ENCODE peak calls at places on chromosomes 12 and 14, in four cellular contexts. One of them, this sample, is unnamed.

GRCh38 chr14:69945905-69946304 is 66.7 kb downstream of the SMOC1 start:
- DNase-seq in activated CD4-positive, alpha-beta T cell treated with anti-CD3 and anti-CD28 coated beads for 1 hour: no peak
- DNase-seq in kidney tubule cell: no peak
- DNase-seq in naive thymus-derived CD8-positive, alpha-beta T cell: no peak
- DNase-seq in this sample: no peak

GRCh38 chr14:94421316-94421715 is 31.3 kb downstream of the SERPINA11 start:
- DNase-seq in naive thymus-derived CD8-positive, alpha-beta T cell: no peak
- DNase-seq in kidney tubule cell: no peak
- DNase-seq in activated CD4-positive, alpha-beta T cell treated with anti-CD3 and anti-CD28 coated beads for 1 hour: no peak
- DNase-seq in this sample: peak; percentile 13

GRCh38 chr12:78641837-78642423 is 222.6 kb upstream of the SYT1 start:
- DNase-seq in kidney tubule cell: no peak
- DNase-seq in activated CD4-positive, alpha-beta T cell treated with anti-CD3 and anti-CD28 coated beads for 1 hour: no peak
- DNase-seq in naive thymus-derived CD8-positive, alpha-beta T cell: no peak
- DNase-seq in this sample: peak; percentile 74

GRCh38 chr12:107912421-107913004 is 138.0 kb downstream of the ASCL4 start:
- DNase-seq in naive thymus-derived CD8-positive, alpha-beta T cell: peak; percentile 45
- DNase-seq in kidney tubule cell: peak; percentile 73
- DNase-seq in activated CD4-positive, alpha-beta T cell treated with anti-CD3 and anti-CD28 coated beads for 1 hour: peak; percentile 30
- DNase-seq in this sample: peak; percentile 1

GRCh38 chr14:53638966-53639365 is 317.7 kb downstream of the BMP4 start:
- DNase-seq in activated CD4-positive, alpha-beta T cell treated with anti-CD3 and anti-CD28 coated beads for 1 hour: no peak
- DNase-seq in naive thymus-derived CD8-positive, alpha-beta T cell: no peak
- DNase-seq in kidney tubule cell: no peak
- DNase-seq in this sample: no peak

GRCh38 chr12:131618303-131618658 is 92.6 kb upstream of the SFSWAP start:
- DNase-seq in kidney tubule cell: no peak
- DNase-seq in naive thymus-derived CD8-positive, alpha-beta T cell: no peak
- DNase-seq in activated CD4-positive, alpha-beta T cell treated with anti-CD3 and anti-CD28 coated beads for 1 hour: no peak
- DNase-seq in this sample: peak; percentile 8

GRCh38 chr12:27866382-27867101 is 86.5 kb upstream of the MANSC4 start:
- DNase-seq in kidney tubule cell: peak; percentile 60
- DNase-seq in activated CD4-positive, alpha-beta T cell treated with anti-CD3 and anti-CD28 coated beads for 1 hour: no peak
- DNase-seq in naive thymus-derived CD8-positive, alpha-beta T cell: no peak
- DNase-seq in this sample: peak; percentile 62

GRCh38 chr12:20410746-20411145 is 42.4 kb downstream of the PDE3A start:
- DNase-seq in activated CD4-positive, alpha-beta T cell treated with anti-CD3 and anti-CD28 coated beads for 1 hour: no peak
- DNase-seq in kidney tubule cell: no peak
- DNase-seq in naive thymus-derived CD8-positive, alpha-beta T cell: no peak
- DNase-seq in this sample: no peak

GRCh38 chr12:105226219-105226618 is 9.8 kb downstream of the APPL2 start:
- DNase-seq in naive thymus-derived CD8-positive, alpha-beta T cell: peak; percentile 5
- DNase-seq in kidney tubule cell: peak; percentile 63
- DNase-seq in activated CD4-positive, alpha-beta T cell treated with anti-CD3 and anti-CD28 coated beads for 1 hour: no peak
- DNase-seq in this sample: peak; percentile 90

GRCh38 chr14:76304536-76305473 is 71.1 kb upstream of the ESRRB start:
- DNase-seq in naive thymus-derived CD8-positive, alpha-beta T cell: no peak
- DNase-seq in activated CD4-positive, alpha-beta T cell treated with anti-CD3 and anti-CD28 coated beads for 1 hour: no peak
- DNase-seq in kidney tubule cell: no peak
- DNase-seq in this sample: no peak

GRCh38 chr12:123363385-123363742 is 1.3 kb downstream of the SBNO1 start:
- DNase-seq in kidney tubule cell: peak; percentile 39
- DNase-seq in activated CD4-positive, alpha-beta T cell treated with anti-CD3 and anti-CD28 coated beads for 1 hour: no peak
- DNase-seq in naive thymus-derived CD8-positive, alpha-beta T cell: no peak
- DNase-seq in this sample: peak; percentile 19

GRCh38 chr12:8912910-8913309 is 1.4 kb upstream of the PHC1 start:
- DNase-seq in naive thymus-derived CD8-positive, alpha-beta T cell: no peak
- DNase-seq in activated CD4-positive, alpha-beta T cell treated with anti-CD3 and anti-CD28 coated beads for 1 hour: no peak
- DNase-seq in kidney tubule cell: peak; percentile 53
- DNase-seq in this sample: no peak

GRCh38 chr12:117518594-117519270 is 157.3 kb upstream of the NOS1 start:
- DNase-seq in activated CD4-positive, alpha-beta T cell treated with anti-CD3 and anti-CD28 coated beads for 1 hour: no peak
- DNase-seq in naive thymus-derived CD8-positive, alpha-beta T cell: no peak
- DNase-seq in kidney tubule cell: peak; percentile 45
- DNase-seq in this sample: no peak

GRCh38 chr12:12788675-12789368 is 3.4 kb downstream of the APOLD1 start:
- DNase-seq in kidney tubule cell: peak; percentile 88
- DNase-seq in activated CD4-positive, alpha-beta T cell treated with anti-CD3 and anti-CD28 coated beads for 1 hour: peak; percentile 36
- DNase-seq in naive thymus-derived CD8-positive, alpha-beta T cell: peak; percentile 49
- DNase-seq in this sample: peak; percentile 88

GRCh38 chr12:70971395-70971794 is 50.9 kb upstream of the PTPRR start:
- DNase-seq in naive thymus-derived CD8-positive, alpha-beta T cell: no peak
- DNase-seq in activated CD4-positive, alpha-beta T cell treated with anti-CD3 and anti-CD28 coated beads for 1 hour: no peak
- DNase-seq in kidney tubule cell: peak; percentile 39
- DNase-seq in this sample: peak; percentile 62

GRCh38 chr14:21025374-21026151 is 702 bp upstream of the NDRG2 start:
- DNase-seq in activated CD4-positive, alpha-beta T cell treated with anti-CD3 and anti-CD28 coated beads for 1 hour: no peak
- DNase-seq in kidney tubule cell: no peak
- DNase-seq in naive thymus-derived CD8-positive, alpha-beta T cell: no peak
- DNase-seq in this sample: no peak

GRCh38 chr12:68349921-68350606 is 17.9 kb upstream of the MDM1 start:
- DNase-seq in activated CD4-positive, alpha-beta T cell treated with anti-CD3 and anti-CD28 coated beads for 1 hour: no peak
- DNase-seq in naive thymus-derived CD8-positive, alpha-beta T cell: no peak
- DNase-seq in kidney tubule cell: peak; percentile 77
- DNase-seq in this sample: no peak

GRCh38 chr14:100160534-100160916 is 1.1 kb upstream of the DEGS2 start:
- DNase-seq in activated CD4-positive, alpha-beta T cell treated with anti-CD3 and anti-CD28 coated beads for 1 hour: no peak
- DNase-seq in naive thymus-derived CD8-positive, alpha-beta T cell: no peak
- DNase-seq in kidney tubule cell: no peak
- DNase-seq in this sample: no peak

GRCh38 chr14:63605041-63605532 is 36.6 kb downstream of the WDR89 start:
- DNase-seq in kidney tubule cell: peak; percentile 25
- DNase-seq in activated CD4-positive, alpha-beta T cell treated with anti-CD3 and anti-CD28 coated beads for 1 hour: no peak
- DNase-seq in naive thymus-derived CD8-positive, alpha-beta T cell: no peak
- DNase-seq in this sample: no peak

GRCh38 chr14:60064491-60065072 is 27.1 kb upstream of the PCNX4 start:
- DNase-seq in kidney tubule cell: peak; percentile 25
- DNase-seq in naive thymus-derived CD8-positive, alpha-beta T cell: no peak
- DNase-seq in activated CD4-positive, alpha-beta T cell treated with anti-CD3 and anti-CD28 coated beads for 1 hour: no peak
- DNase-seq in this sample: peak; percentile 72

GRCh38 chr12:131092911-131093901 is 139.5 kb downstream of the ADGRD1 start:
- DNase-seq in kidney tubule cell: peak; percentile 5
- DNase-seq in activated CD4-positive, alpha-beta T cell treated with anti-CD3 and anti-CD28 coated beads for 1 hour: no peak
- DNase-seq in naive thymus-derived CD8-positive, alpha-beta T cell: no peak
- DNase-seq in this sample: no peak

GRCh38 chr14:56059054-56059453 is 59.2 kb upstream of the PELI2 start:
- DNase-seq in activated CD4-positive, alpha-beta T cell treated with anti-CD3 and anti-CD28 coated beads for 1 hour: no peak
- DNase-seq in kidney tubule cell: peak; percentile 80
- DNase-seq in naive thymus-derived CD8-positive, alpha-beta T cell: no peak
- DNase-seq in this sample: peak; percentile 34

GRCh38 chr12:126582231-126582630 is 1517.0 kb downstream of the AACS start:
- DNase-seq in kidney tubule cell: peak; percentile 26
- DNase-seq in activated CD4-positive, alpha-beta T cell treated with anti-CD3 and anti-CD28 coated beads for 1 hour: no peak
- DNase-seq in naive thymus-derived CD8-positive, alpha-beta T cell: no peak
- DNase-seq in this sample: peak; percentile 33

GRCh38 chr12:47155457-47156166 is 75.9 kb upstream of the AMIGO2 start:
- DNase-seq in kidney tubule cell: no peak
- DNase-seq in naive thymus-derived CD8-positive, alpha-beta T cell: no peak
- DNase-seq in activated CD4-positive, alpha-beta T cell treated with anti-CD3 and anti-CD28 coated beads for 1 hour: no peak
- DNase-seq in this sample: peak; percentile 84

GRCh38 chr14:56482306-56482705 is 97.3 kb upstream of the TMEM260 start:
- DNase-seq in naive thymus-derived CD8-positive, alpha-beta T cell: no peak
- DNase-seq in kidney tubule cell: peak; percentile 48
- DNase-seq in activated CD4-positive, alpha-beta T cell treated with anti-CD3 and anti-CD28 coated beads for 1 hour: no peak
- DNase-seq in this sample: peak; percentile 57

This sample was measured in fibroblast of pulmonary artery.